ENCODE peak calls at places on chromosomes 1 and 21, in five cellular contexts. N is C1 segment of cervical spinal cord, Q is neural progenitor cell, K is NCI-H187 treated with DMSO at 0.1 percent for 48 hours, V is DMS53. E is an unnamed sample.

GRCh38 chr1:214581785-214582184 is 21.2 kb upstream of the CENPF start:
- DNase-seq in N (no peak), Q (no peak), K (no peak), V (peak), E (no peak)

GRCh38 chr1:247360116-247360898 is 28.6 kb upstream of the ZNF496 start:
- DNase-seq in N (no peak), Q (no peak), V (no peak), K (no peak), E (no peak)

GRCh38 chr1:111660204-111661150 is 40.9 kb downstream of the RAP1A start:
- DNase-seq in V (no peak), Q (no peak), K (no peak), N (no peak), E (no peak)

GRCh38 chr1:5818755-5819154 is 173.5 kb downstream of the NPHP4 start:
- DNase-seq in K (no peak), V (no peak), N (no peak), Q (no peak), E (no peak)

GRCh38 chr1:225999912-226000337 is 782 bp upstream of the SDE2 start:
- DNase-seq in K (no peak), Q (no peak), V (peak), N (no peak), E (no peak)

GRCh38 chr1:40824591-40825429 is 37.4 kb downstream of the CITED4 start:
- DNase-seq in K (no peak), V (no peak), Q (peak), N (no peak), E (no peak)

GRCh38 chr1:109975718-109976117 is 8.8 kb upstream of the AHCYL1 start:
- DNase-seq in Q (no peak), K (no peak), V (no peak), N (no peak), E (no peak)

GRCh38 chr1:188065917-188066316 is 1237.2 kb downstream of the PLA2G4A start:
- DNase-seq in Q (no peak), K (no peak), V (no peak), N (no peak), E (no peak)

GRCh38 chr1:181161170-181161870 is 72.8 kb downstream of the IER5 start:
- DNase-seq in V (peak), N (no peak), Q (no peak), K (no peak), E (no peak)

GRCh38 chr1:9207715-9208114 is 26.9 kb upstream of the H6PD start:
- DNase-seq in N (no peak), Q (no peak), K (no peak), V (no peak), E (no peak)

GRCh38 chr1:4655674-4656532 is 1.5 kb downstream of the AJAP1 start:
- DNase-seq in K (no peak), V (no peak), N (peak), Q (peak), E (no peak)

GRCh38 chr1:65717815-65718454 is 74.8 kb upstream of the PDE4B start:
- DNase-seq in V (peak), K (no peak), Q (no peak), N (no peak), E (no peak)

GRCh38 chr1:25766721-25767436 is 33.1 kb upstream of the SELENON start:
- DNase-seq in N (no peak), Q (no peak), K (no peak), V (no peak), E (no peak)

GRCh38 chr1:205812271-205812877 is 624 bp downstream of the SLC41A1 start:
- DNase-seq in K (no peak), N (peak), Q (peak), V (peak), E (no peak)

GRCh38 chr1:165306543-165307434 is 49.7 kb downstream of the LMX1A start:
- DNase-seq in Q (peak), K (no peak), N (no peak), V (peak), E (no peak)

GRCh38 chr1:37038703-37039093 is 4.4 kb upstream of the GRIK3 start:
- DNase-seq in K (peak), N (no peak), Q (no peak), V (no peak), E (no peak)

GRCh38 chr1:26094677-26095383 is 16.8 kb upstream of the PDIK1L start:
- DNase-seq in N (no peak), V (peak), Q (peak), K (peak), E (no peak)

GRCh38 chr1:87044840-87045239 is 130.4 kb downstream of the HS2ST1 start:
- DNase-seq in N (no peak), Q (no peak), K (no peak), V (no peak), E (peak)

GRCh38 chr1:27603320-27603961 is 503 bp downstream of the AHDC1 start:
- DNase-seq in V (peak), N (no peak), Q (peak), K (peak), E (no peak)

GRCh38 chr1:25568834-25569598 is 25.6 kb downstream of the LDLRAP1 start:
- DNase-seq in Q (no peak), V (peak), N (no peak), K (no peak), E (no peak)

GRCh38 chr1:94020764-94021579 is 100.0 kb downstream of the ABCA4 start:
- DNase-seq in K (no peak), V (no peak), Q (no peak), N (no peak), E (no peak)

GRCh38 chr21:42991992-42992740 is 17.8 kb downstream of the PKNOX1 start:
- DNase-seq in V (peak), N (no peak), K (no peak), Q (no peak), E (no peak)